ENCODE peak calls at places on chromosome 2, in ten cellular contexts. M, V, X, G, Z, B, J, F, K and E are unnamed samples.

GRCh38 chr2:172740871-172741270 is 5.2 kb downstream of the RAPGEF4 start:
- DNase-seq in M (no peak), V (no peak), X (no peak), G (no peak), Z (no peak), B (no peak), J (no peak), F (no peak), K (no peak), E (no peak)

GRCh38 chr2:196205891-196206408 is 34.6 kb upstream of the STK17B start:
- DNase-seq in M (no peak), V (no peak), X (no peak), G (no peak), Z (no peak), B (no peak), J (no peak), F (no peak), K (no peak), E (peak)

GRCh38 chr2:209314641-209315040 is 109.2 kb upstream of the MAP2 start:
- DNase-seq in M (no peak), V (peak), X (no peak), G (peak), Z (no peak), B (no peak), J (no peak), F (no peak), K (no peak), E (peak)

GRCh38 chr2:160581448-160581847 is 87.8 kb upstream of the RBMS1 start:
- DNase-seq in M (no peak), V (no peak), X (no peak), G (no peak), Z (no peak), B (no peak), J (no peak), F (no peak), K (no peak), E (peak)

GRCh38 chr2:3024401-3024935 is 353.1 kb downstream of the EIPR1 start:
- DNase-seq in M (no peak), V (no peak), X (no peak), G (no peak), Z (no peak), B (no peak), J (no peak), F (no peak), K (no peak), E (no peak)

GRCh38 chr2:85536479-85536878 is 2.5 kb upstream of the MAT2A start:
- DNase-seq in M (no peak), V (peak), X (no peak), G (peak), Z (no peak), B (no peak), J (no peak), F (no peak), K (no peak), E (peak)

GRCh38 chr2:66846887-66847286 is 412.0 kb downstream of the MEIS1 start:
- DNase-seq in M (no peak), V (no peak), X (no peak), G (peak), Z (no peak), B (no peak), J (no peak), F (no peak), K (no peak), E (no peak)

GRCh38 chr2:231393149-231394131 is 2.1 kb upstream of the B3GNT7 start:
- DNase-seq in M (no peak), V (no peak), X (no peak), G (no peak), Z (no peak), B (peak), J (no peak), F (no peak), K (no peak), E (no peak)

GRCh38 chr2:29459445-29460179 is 344.4 kb downstream of the CLIP4 start:
- DNase-seq in M (no peak), V (peak), X (no peak), G (peak), Z (no peak), B (no peak), J (no peak), F (no peak), K (no peak), E (peak)

GRCh38 chr2:96241227-96241626 is 24.6 kb downstream of the TMEM127 start:
- DNase-seq in M (no peak), V (no peak), X (no peak), G (no peak), Z (no peak), B (no peak), J (no peak), F (no peak), K (no peak), E (no peak)